ENCODE peak calls at places on chromosomes 16 and 17, in ten cellular contexts. S is cardiac muscle cell, Q is fibroblast of pulmonary artery, P is GM23338, H is DND-41, Z is ovary, L is mucosa of descending colon, W is heart right ventricle, X is upper lobe of left lung, E is tibial nerve. Y is an unnamed sample.

GRCh38 chr17:72430611-72431432 is 310.0 kb downstream of the SOX9 start:
- DNase-seq in L (peak; percentile 70), W (no peak), E (no peak), S (peak; percentile 26), Q (no peak), H (no peak), X (no peak), Z (no peak), P (peak; percentile 67), Y (no peak)

GRCh38 chr17:20281860-20282259 is 185.5 kb downstream of the LGALS9B start:
- DNase-seq in S (no peak), X (peak; percentile 63), L (peak; percentile 11), Q (no peak), Z (no peak), E (peak; percentile 10), P (no peak), W (peak; percentile 36), H (no peak), Y (no peak)

GRCh38 chr16:7369181-7369580 is 36.5 kb downstream of the RBFOX1 start:
- DNase-seq in L (no peak), P (no peak), E (no peak), H (no peak), S (no peak), W (no peak), Z (no peak), Q (no peak), X (no peak), Y (no peak)

GRCh38 chr17:1197781-1198490 is 18.2 kb upstream of the ABR start:
- DNase-seq in E (peak; percentile 80), L (peak; percentile 77), Q (peak; percentile 63), X (peak; percentile 90), W (peak; percentile 63), P (no peak), H (peak; percentile 85), S (peak; percentile 82), Z (peak; percentile 94), Y (peak; percentile 80)

GRCh38 chr16:89741342-89742014 is 20.1 kb downstream of the ZNF276 start:
- DNase-seq in P (no peak), S (no peak), L (no peak), X (no peak), H (no peak), W (no peak), E (no peak), Z (no peak), Q (no peak), Y (no peak)

GRCh38 chr17:65131946-65132345 is 5.2 kb upstream of the RGS9 start:
- DNase-seq in W (no peak), E (no peak), Z (no peak), L (no peak), Q (no peak), H (no peak), P (no peak), S (no peak), X (no peak), Y (peak; percentile 85)

GRCh38 chr17:79800325-79801155 is 3.7 kb upstream of the CBX8 start:
- DNase-seq in P (peak; percentile 92), Q (peak; percentile 54), W (no peak), S (peak; percentile 63), H (peak; percentile 73), L (peak; percentile 73), Z (no peak), X (no peak), E (no peak), Y (peak; percentile 39)

GRCh38 chr17:32502710-32503109 is 15.9 kb downstream of the CDK5R1 start:
- DNase-seq in Q (no peak), H (no peak), Z (no peak), E (no peak), L (no peak), P (no peak), S (no peak), X (no peak), W (no peak), Y (no peak)

GRCh38 chr16:85563515-85564276 is 49.4 kb upstream of the GSE1 start:
- DNase-seq in H (no peak), L (peak; percentile 88), W (peak; percentile 82), E (peak; percentile 67), X (peak; percentile 80), S (peak; percentile 82), Z (peak; percentile 76), P (no peak), Q (peak; percentile 62), Y (peak; percentile 83)

GRCh38 chr16:3008749-3009088 is 4.0 kb upstream of the CLDN9 start:
- DNase-seq in P (no peak), H (no peak), Z (no peak), E (no peak), L (no peak), S (no peak), W (no peak), X (no peak), Q (no peak), Y (no peak)

GRCh38 chr16:88783391-88784073 is 1.5 kb downstream of the PIEZO1 start:
- DNase-seq in W (peak; percentile 18), S (peak; percentile 45), X (peak; percentile 74), E (peak; percentile 53), L (peak; percentile 49), Q (no peak), H (peak; percentile 55), P (no peak), Z (no peak), Y (peak; percentile 75)

GRCh38 chr17:67245694-67246397 is 850 bp upstream of the HELZ start:
- DNase-seq in X (peak; percentile 43), W (peak; percentile 39), E (no peak), L (peak; percentile 45), Q (no peak), H (peak; percentile 58), Z (peak; percentile 35), S (no peak), P (peak; percentile 94), Y (no peak)

DNA sequence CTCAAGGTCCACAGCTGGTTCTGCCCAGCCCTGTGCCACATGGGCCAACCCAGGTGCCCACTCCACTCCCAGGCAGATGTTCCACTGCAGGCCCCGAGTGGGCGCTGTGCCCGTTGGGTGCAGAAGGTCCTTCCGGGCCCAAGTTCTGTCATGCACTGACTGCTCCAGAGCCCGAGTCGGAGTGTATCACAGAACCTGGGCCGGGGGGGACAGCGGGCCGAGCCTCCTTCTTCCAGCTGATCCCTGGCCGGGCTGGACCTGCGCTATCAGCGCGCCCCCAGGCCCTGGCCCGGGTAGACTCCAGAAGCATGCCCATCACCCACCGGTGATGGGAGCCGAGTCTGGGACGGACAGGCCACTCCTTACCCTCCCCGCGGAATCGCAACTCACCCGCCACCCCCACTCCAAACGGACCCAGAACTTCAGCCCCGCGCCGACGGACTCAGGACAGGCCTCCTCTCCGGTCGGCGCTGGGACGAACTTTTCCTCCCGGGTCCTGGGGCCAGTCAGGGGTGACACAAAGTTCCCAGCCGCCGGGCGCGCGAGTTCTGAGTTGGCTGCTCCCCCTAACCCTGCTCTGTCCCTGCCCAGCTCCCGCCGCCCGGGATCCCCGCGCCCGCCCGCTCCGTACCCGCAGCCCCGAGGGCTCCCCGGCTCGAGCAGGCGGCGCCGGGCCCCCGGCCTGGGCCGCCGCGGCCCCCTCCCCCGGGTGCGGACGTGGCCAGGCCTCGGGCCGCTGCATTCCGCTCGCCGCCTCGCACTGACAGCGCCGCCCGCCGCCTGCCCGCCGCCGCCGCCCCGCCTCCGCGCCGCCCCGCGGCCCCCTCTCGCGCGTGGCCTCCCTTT is at the start of gene COPZ2:
- DNase-seq in H (no peak), S (peak; percentile 61), W (peak; percentile 75), P (peak; percentile 61), Q (peak; percentile 49), L (peak; percentile 54), Z (peak; percentile 50), E (peak; percentile 65), X (peak; percentile 74), Y (peak; percentile 64)
- TF ChIP-seq CTCF in H (peak; percentile 13), S (peak; percentile 63), W (peak; percentile 54), P (peak; percentile 73), Q (peak; percentile 52), L (peak; percentile 69), Z (no peak), E (peak; percentile 58), X (peak; percentile 59), Y (peak; percentile 70)

GRCh38 chr17:63535640-63536039 is 12.5 kb downstream of the KCNH6 start:
- DNase-seq in W (no peak), L (no peak), Q (no peak), S (no peak), E (no peak), P (no peak), Z (no peak), H (no peak), X (no peak), Y (no peak)

GRCh38 chr17:63537001-63537400 is 13.3 kb upstream of the DCAF7 start:
- DNase-seq in X (no peak), L (no peak), S (no peak), E (no peak), Z (no peak), H (no peak), Q (no peak), P (no peak), W (no peak), Y (no peak)

GRCh38 chr17:63540581-63540980 is 9.7 kb upstream of the DCAF7 start:
- DNase-seq in Q (no peak), W (no peak), P (no peak), L (no peak), S (no peak), E (no peak), X (no peak), H (no peak), Z (no peak), Y (no peak)

GRCh38 chr17:63538693-63539595 is 11.3 kb upstream of the DCAF7 start:
- DNase-seq in E (no peak), Z (no peak), H (no peak), L (no peak), X (no peak), P (no peak), Q (no peak), S (no peak), W (no peak), Y (no peak)

GRCh38 chr17:63537991-63538692 is 12.1 kb upstream of the DCAF7 start:
- DNase-seq in Q (no peak), W (no peak), L (no peak), E (no peak), X (no peak), H (no peak), P (peak; percentile 67), Z (no peak), S (peak; percentile 6), Y (no peak)
- H3K4me3 ChIP-seq in Q (no peak overlapping the region), W (no peak overlapping the region), L (no peak overlapping the region), E (no peak overlapping the region), X (no peak overlapping the region), H (no peak overlapping the region), P (peak overlapping the region; percentile 62), Z (no peak overlapping the region), S (no peak overlapping the region), Y (no peak overlapping the region)

DNA sequence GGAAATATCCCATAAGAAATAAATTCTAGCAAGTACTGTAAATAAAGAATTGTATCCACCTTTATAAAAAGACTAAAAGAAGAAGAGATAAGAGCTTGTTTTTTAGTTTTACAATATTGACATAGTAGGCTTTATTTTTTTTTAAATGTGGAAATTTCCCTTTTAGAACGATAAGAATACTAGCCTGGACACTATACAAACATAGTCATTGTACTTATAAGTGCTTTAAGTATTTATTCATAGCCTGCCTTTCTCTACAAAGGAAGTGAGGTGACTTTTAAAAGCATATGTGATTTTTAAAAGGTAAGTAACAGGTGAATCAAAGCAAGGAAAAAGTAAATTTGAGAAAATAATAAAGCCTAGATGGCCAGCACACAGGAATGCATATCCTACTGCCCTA is 17.7 kb downstream of the TOX3 start:
- DNase-seq in H (no peak), Q (no peak), L (no peak), Z (no peak), P (no peak), S (no peak), E (no peak), X (no peak), W (no peak), Y (no peak)
- TF ChIP-seq CTCF in H (no peak), Q (no peak), L (no peak), Z (no peak), P (no peak), S (no peak), E (no peak), X (no peak), W (no peak), Y (no peak)

GRCh38 chr16:70653809-70654771 is 7.7 kb downstream of the IL34 start:
- DNase-seq in L (peak; percentile 88), H (peak; percentile 83), E (peak; percentile 96), W (peak; percentile 64), S (peak; percentile 88), Z (peak; percentile 80), X (peak; percentile 57), Q (peak; percentile 90), P (peak; percentile 88), Y (peak; percentile 91)
- H3K4me3 ChIP-seq in L (no peak overlapping the region), H (no peak overlapping the region), E (no peak overlapping the region), W (peak overlapping the region; percentile 17), S (no peak overlapping the region), Z (peak overlapping the region; percentile 13), X (no peak overlapping the region), Q (peak overlapping the region; percentile 38), P (no peak overlapping the region), Y (peak overlapping the region; percentile 49)

Y was measured in fibroblast of villous mesenchyme.